ENCODE peak calls at places on chromosomes 2 and 18, in ten cellular contexts. One of them, this sample, is unnamed.

GRCh38 chr2:60461421-60462108 is 91.9 kb downstream of the BCL11A start:
- DNase-seq in PC-3: no peak
- DNase-seq in activated naive CD8-positive, alpha-beta T cell treated with anti-CD3 and anti-CD28 coated beads for 36 hours: no peak
- DNase-seq in memory B cell: no peak
- DNase-seq in DMS153: no peak
- DNase-seq in HFFc6: no peak
- DNase-seq in HepG2: no peak
- DNase-seq in MCF 10A: no peak
- DNase-seq in GM12865: no peak
- DNase-seq in thoracic aorta: no peak
- DNase-seq in this sample: no peak

GRCh38 chr2:43340945-43341356 is 114.5 kb upstream of the ZFP36L2 start:
- DNase-seq in PC-3: peak
- DNase-seq in activated naive CD8-positive, alpha-beta T cell treated with anti-CD3 and anti-CD28 coated beads for 36 hours: no peak
- DNase-seq in memory B cell: no peak
- DNase-seq in DMS153: no peak
- DNase-seq in HFFc6: peak
- DNase-seq in HepG2: no peak
- DNase-seq in MCF 10A: peak
- DNase-seq in GM12865: no peak
- DNase-seq in thoracic aorta: no peak
- DNase-seq in this sample: no peak

GRCh38 chr2:9078405-9078804 is 74.9 kb upstream of the MBOAT2 start:
- DNase-seq in PC-3: no peak
- DNase-seq in activated naive CD8-positive, alpha-beta T cell treated with anti-CD3 and anti-CD28 coated beads for 36 hours: no peak
- DNase-seq in memory B cell: no peak
- DNase-seq in DMS153: no peak
- DNase-seq in HFFc6: no peak
- DNase-seq in HepG2: no peak
- DNase-seq in MCF 10A: no peak
- DNase-seq in GM12865: no peak
- DNase-seq in thoracic aorta: no peak
- DNase-seq in this sample: no peak

GRCh38 chr18:5142859-5143258 is 54.2 kb downstream of the AKAIN1 start:
- DNase-seq in PC-3: no peak
- DNase-seq in activated naive CD8-positive, alpha-beta T cell treated with anti-CD3 and anti-CD28 coated beads for 36 hours: no peak
- DNase-seq in memory B cell: no peak
- DNase-seq in DMS153: no peak
- DNase-seq in HFFc6: no peak
- DNase-seq in HepG2: no peak
- DNase-seq in MCF 10A: no peak
- DNase-seq in GM12865: no peak
- DNase-seq in thoracic aorta: no peak
- DNase-seq in this sample: no peak

GRCh38 chr2:38224821-38225450 is 149.0 kb upstream of the CYP1B1 start:
- DNase-seq in PC-3: no peak
- DNase-seq in activated naive CD8-positive, alpha-beta T cell treated with anti-CD3 and anti-CD28 coated beads for 36 hours: no peak
- DNase-seq in memory B cell: no peak
- DNase-seq in DMS153: no peak
- DNase-seq in HFFc6: no peak
- DNase-seq in HepG2: no peak
- DNase-seq in MCF 10A: no peak
- DNase-seq in GM12865: no peak
- DNase-seq in thoracic aorta: no peak
- DNase-seq in this sample: no peak

GRCh38 chr2:48312126-48312525 is 217.8 kb upstream of the STON1 start:
- DNase-seq in PC-3: peak
- DNase-seq in activated naive CD8-positive, alpha-beta T cell treated with anti-CD3 and anti-CD28 coated beads for 36 hours: no peak
- DNase-seq in memory B cell: no peak
- DNase-seq in DMS153: no peak
- DNase-seq in HFFc6: peak
- DNase-seq in HepG2: peak
- DNase-seq in MCF 10A: peak
- DNase-seq in GM12865: no peak
- DNase-seq in thoracic aorta: no peak
- DNase-seq in this sample: no peak

GRCh38 chr2:61632276-61633169 is 94.4 kb upstream of the XPO1 start:
- DNase-seq in PC-3: no peak
- DNase-seq in activated naive CD8-positive, alpha-beta T cell treated with anti-CD3 and anti-CD28 coated beads for 36 hours: no peak
- DNase-seq in memory B cell: no peak
- DNase-seq in DMS153: no peak
- DNase-seq in HFFc6: no peak
- DNase-seq in HepG2: no peak
- DNase-seq in MCF 10A: no peak
- DNase-seq in GM12865: no peak
- DNase-seq in thoracic aorta: no peak
- DNase-seq in this sample: peak

GRCh38 chr2:109063326-109063670 is 65.7 kb upstream of the SH3RF3 start:
- DNase-seq in PC-3: peak
- DNase-seq in activated naive CD8-positive, alpha-beta T cell treated with anti-CD3 and anti-CD28 coated beads for 36 hours: no peak
- DNase-seq in memory B cell: no peak
- DNase-seq in DMS153: peak
- DNase-seq in HFFc6: no peak
- DNase-seq in HepG2: no peak
- DNase-seq in MCF 10A: no peak
- DNase-seq in GM12865: no peak
- DNase-seq in thoracic aorta: no peak
- DNase-seq in this sample: peak

GRCh38 chr2:159995038-159995437 is 67.4 kb downstream of the PLA2R1 start:
- DNase-seq in PC-3: no peak
- DNase-seq in activated naive CD8-positive, alpha-beta T cell treated with anti-CD3 and anti-CD28 coated beads for 36 hours: no peak
- DNase-seq in memory B cell: no peak
- DNase-seq in DMS153: no peak
- DNase-seq in HFFc6: no peak
- DNase-seq in HepG2: no peak
- DNase-seq in MCF 10A: no peak
- DNase-seq in GM12865: no peak
- DNase-seq in thoracic aorta: no peak
- DNase-seq in this sample: no peak

GRCh38 chr2:14673351-14673875 is 40.9 kb downstream of the LRATD1 start:
- DNase-seq in PC-3: no peak
- DNase-seq in activated naive CD8-positive, alpha-beta T cell treated with anti-CD3 and anti-CD28 coated beads for 36 hours: no peak
- DNase-seq in memory B cell: no peak
- DNase-seq in DMS153: no peak
- DNase-seq in HFFc6: no peak
- DNase-seq in HepG2: no peak
- DNase-seq in MCF 10A: no peak
- DNase-seq in GM12865: no peak
- DNase-seq in thoracic aorta: no peak
- DNase-seq in this sample: no peak

GRCh38 chr2:189304360-189304759 is 124.8 kb upstream of the COL5A2 start:
- DNase-seq in PC-3: no peak
- DNase-seq in activated naive CD8-positive, alpha-beta T cell treated with anti-CD3 and anti-CD28 coated beads for 36 hours: peak
- DNase-seq in memory B cell: no peak
- DNase-seq in DMS153: no peak
- DNase-seq in HFFc6: no peak
- DNase-seq in HepG2: no peak
- DNase-seq in MCF 10A: no peak
- DNase-seq in GM12865: no peak
- DNase-seq in thoracic aorta: no peak
- DNase-seq in this sample: no peak

GRCh38 chr2:100239513-100240210 is 82.6 kb downstream of the LONRF2 start:
- DNase-seq in PC-3: no peak
- DNase-seq in activated naive CD8-positive, alpha-beta T cell treated with anti-CD3 and anti-CD28 coated beads for 36 hours: no peak
- DNase-seq in memory B cell: no peak
- DNase-seq in DMS153: no peak
- DNase-seq in HFFc6: no peak
- DNase-seq in HepG2: no peak
- DNase-seq in MCF 10A: no peak
- DNase-seq in GM12865: no peak
- DNase-seq in thoracic aorta: no peak
- DNase-seq in this sample: peak

GRCh38 chr2:120436885-120437603 is 91.1 kb downstream of the INHBB start:
- DNase-seq in PC-3: peak
- DNase-seq in activated naive CD8-positive, alpha-beta T cell treated with anti-CD3 and anti-CD28 coated beads for 36 hours: peak
- DNase-seq in memory B cell: no peak
- DNase-seq in DMS153: peak
- DNase-seq in HFFc6: no peak
- DNase-seq in HepG2: peak
- DNase-seq in MCF 10A: peak
- DNase-seq in GM12865: peak
- DNase-seq in thoracic aorta: no peak
- DNase-seq in this sample: peak

GRCh38 chr2:176435691-176436215 is 166.5 kb downstream of the MTX2 start:
- DNase-seq in PC-3: no peak
- DNase-seq in activated naive CD8-positive, alpha-beta T cell treated with anti-CD3 and anti-CD28 coated beads for 36 hours: no peak
- DNase-seq in memory B cell: no peak
- DNase-seq in DMS153: no peak
- DNase-seq in HFFc6: no peak
- DNase-seq in HepG2: no peak
- DNase-seq in MCF 10A: no peak
- DNase-seq in GM12865: no peak
- DNase-seq in thoracic aorta: no peak
- DNase-seq in this sample: no peak

GRCh38 chr2:221780281-221780688 is 208.2 kb upstream of the EPHA4 start:
- DNase-seq in PC-3: peak
- DNase-seq in activated naive CD8-positive, alpha-beta T cell treated with anti-CD3 and anti-CD28 coated beads for 36 hours: no peak
- DNase-seq in memory B cell: no peak
- DNase-seq in DMS153: no peak
- DNase-seq in HFFc6: no peak
- DNase-seq in HepG2: no peak
- DNase-seq in MCF 10A: peak
- DNase-seq in GM12865: no peak
- DNase-seq in thoracic aorta: no peak
- DNase-seq in this sample: no peak

GRCh38 chr2:168185583-168186274 is 61.7 kb downstream of the STK39 start:
- DNase-seq in PC-3: peak
- DNase-seq in activated naive CD8-positive, alpha-beta T cell treated with anti-CD3 and anti-CD28 coated beads for 36 hours: no peak
- DNase-seq in memory B cell: no peak
- DNase-seq in DMS153: peak
- DNase-seq in HFFc6: no peak
- DNase-seq in HepG2: peak
- DNase-seq in MCF 10A: no peak
- DNase-seq in GM12865: no peak
- DNase-seq in thoracic aorta: no peak
- DNase-seq in this sample: no peak

This sample was measured in WTC11.